ENCODE peak calls at places on chromosomes 13 and 19, in ten cellular contexts. R is foreskin fibroblast, Z is BJ, V is BE2C, Y is transverse colon, D is fibroblast of villous mesenchyme, M is lower leg skin, B is neural crest cell, G is HCT116, O is fibroblast of lung. L is an unnamed sample.

GRCh38 chr13:79637086-79637763 is 156.3 kb downstream of the NDFIP2 start:
- DNase-seq in R (peak; percentile 9), Z (no peak), V (peak; percentile 20), Y (no peak), D (peak; percentile 30), M (no peak), B (no peak), G (no peak), O (peak; percentile 9), L (no peak)

GRCh38 chr13:34155931-34156607 is 338.1 kb downstream of the RFC3 start:
- DNase-seq in R (peak; percentile 61), Z (peak; percentile 51), V (no peak), Y (no peak), D (peak; percentile 85), M (no peak), B (no peak), G (peak; percentile 61), O (peak; percentile 83), L (no peak)

GRCh38 chr19:495440-496332 is 600 bp upstream of the MADCAM1 start:
- DNase-seq in R (peak; percentile 65), Z (no peak), V (peak; percentile 58), Y (no peak), D (no peak), M (no peak), B (peak; percentile 67), G (no peak), O (peak; percentile 36), L (peak; percentile 77)

GRCh38 chr19:14375582-14376291 is 5.5 kb upstream of the ADGRE5 start:
- DNase-seq in R (peak; percentile 59), Z (no peak), V (no peak), Y (no peak), D (peak; percentile 29), M (no peak), B (no peak), G (no peak), O (no peak), L (no peak)

GRCh38 chr13:28035146-28035782 is 46.8 kb upstream of the URAD start:
- DNase-seq in R (no peak), Z (no peak), V (no peak), Y (peak; percentile 22), D (no peak), M (no peak), B (no peak), G (peak; percentile 22), O (no peak), L (no peak)

GRCh38 chr19:47035127-47035494 is 13.3 kb downstream of the TMEM160 start:
- DNase-seq in R (peak; percentile 52), Z (no peak), V (no peak), Y (no peak), D (no peak), M (no peak), B (no peak), G (no peak), O (peak; percentile 19), L (no peak)

GRCh38 chr13:98839826-98840769 is 87.6 kb upstream of the SLC15A1 start:
- DNase-seq in R (peak; percentile 74), Z (no peak), V (peak; percentile 78), Y (peak; percentile 51), D (peak; percentile 56), M (no peak), B (peak; percentile 62), G (peak; percentile 35), O (peak; percentile 70), L (no peak)

GRCh38 chr13:93689333-93689732 is 462.7 kb downstream of the GPC6 start:
- DNase-seq in R (peak; percentile 41), Z (peak; percentile 34), V (no peak), Y (no peak), D (peak; percentile 69), M (no peak), B (no peak), G (no peak), O (peak; percentile 43), L (no peak)

GRCh38 chr19:6125571-6125989 is 9.9 kb upstream of the ACSBG2 start:
- DNase-seq in R (peak; percentile 83), Z (no peak), V (peak; percentile 64), Y (peak; percentile 71), D (peak; percentile 74), M (peak; percentile 53), B (no peak), G (peak; percentile 88), O (peak; percentile 65), L (no peak)

GRCh38 chr13:38941353-38941945 is 49.2 kb downstream of the STOML3 start:
- DNase-seq in R (no peak), Z (no peak), V (no peak), Y (no peak), D (peak; percentile 25), M (no peak), B (no peak), G (no peak), O (no peak), L (no peak)

GRCh38 chr13:99403458-99403971 is 96.3 kb upstream of the GPR183 start:
- DNase-seq in R (no peak), Z (no peak), V (no peak), Y (peak; percentile 80), D (no peak), M (no peak), B (no peak), G (no peak), O (no peak), L (no peak)

GRCh38 chr19:34664168-34664567 is 12.8 kb downstream of the SCGB2B2 start:
- DNase-seq in R (no peak), Z (no peak), V (no peak), Y (no peak), D (no peak), M (no peak), B (no peak), G (no peak), O (no peak), L (no peak)

GRCh38 chr19:33430674-33431277 is 57.3 kb downstream of the CEBPG start:
- DNase-seq in R (peak; percentile 88), Z (no peak), V (peak; percentile 87), Y (peak; percentile 67), D (peak; percentile 61), M (peak; percentile 55), B (peak; percentile 82), G (peak; percentile 22), O (peak; percentile 47), L (no peak)

DNA sequence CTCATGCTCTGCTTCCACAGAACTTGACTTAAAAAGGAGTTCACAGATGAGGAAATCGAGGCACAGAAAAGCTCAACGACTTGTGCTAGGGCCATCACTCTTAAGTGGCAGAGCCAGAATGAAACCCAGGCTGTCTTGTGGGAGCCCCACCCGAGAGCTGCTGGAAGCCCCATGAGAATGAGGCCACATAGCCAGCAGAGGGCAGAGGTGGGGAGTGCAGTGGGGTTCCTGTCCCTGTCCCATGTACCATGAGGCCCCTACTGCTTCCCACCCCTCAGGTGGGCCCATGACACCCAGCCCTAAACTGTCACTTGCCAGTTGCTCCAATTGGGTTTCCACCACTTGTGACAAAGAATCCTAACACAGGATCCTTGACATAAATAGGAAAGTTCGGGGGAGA is 175.9 kb downstream of the IRS2 start:
- DNase-seq in R (no peak), Z (no peak), V (peak; percentile 61), Y (peak; percentile 55), D (peak; percentile 28), M (peak; percentile 19), B (no peak), G (peak; percentile 3), O (no peak), L (no peak)
- TF ChIP-seq CTCF in R (peak; percentile 33), Z (peak; percentile 42), V (peak; percentile 65), Y (peak; percentile 36), D (peak; percentile 62), M (no peak), B (peak; percentile 24), G (peak; percentile 48), O (peak; percentile 20), L (peak; percentile 31)

DNA sequence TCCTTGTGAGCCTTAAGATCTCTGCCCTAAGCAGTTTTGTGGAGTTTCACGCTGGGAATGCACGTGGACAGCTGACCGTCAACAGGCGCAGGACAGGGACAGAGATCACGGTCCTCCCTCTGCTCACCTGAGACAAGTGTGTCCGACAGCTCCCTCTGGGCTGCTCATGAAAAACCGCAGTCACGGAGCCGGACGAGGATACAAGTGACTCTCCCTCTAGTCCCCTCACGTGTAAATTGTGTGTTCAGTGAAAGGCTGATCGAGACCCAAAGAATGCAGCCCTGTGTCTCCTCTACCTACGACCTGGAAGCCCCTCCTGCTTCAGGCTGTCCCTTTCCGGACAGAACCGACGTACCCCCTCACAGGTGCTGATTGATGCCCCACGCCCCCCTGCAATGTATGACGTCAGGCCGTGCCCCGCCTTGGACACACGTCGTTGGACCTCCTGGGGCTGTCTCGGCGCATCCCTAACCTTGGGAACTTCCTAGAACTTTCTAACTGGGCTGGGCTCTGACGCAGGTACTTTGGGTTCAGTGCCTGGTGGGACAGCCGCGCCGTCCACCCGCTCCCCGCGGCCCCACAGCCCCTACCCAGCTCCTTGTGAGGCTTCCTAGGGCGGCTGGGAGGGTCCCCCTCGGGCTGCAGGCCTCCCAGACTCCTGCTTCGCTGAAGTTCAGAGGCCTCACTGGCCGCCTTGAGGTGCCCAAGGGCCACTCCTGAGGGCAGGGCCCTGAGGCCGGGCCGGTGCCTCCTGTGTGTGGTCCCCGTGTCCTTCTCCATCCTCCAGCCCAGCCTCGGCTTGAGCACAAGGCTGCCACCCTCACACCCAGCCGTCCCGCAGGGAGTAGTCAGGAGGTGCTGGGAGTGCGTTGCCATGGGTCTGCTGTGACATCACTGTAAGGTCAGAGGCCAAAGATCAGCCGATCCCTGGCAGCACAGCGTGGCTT is at the start of gene C13orf46:
- DNase-seq in R (no peak), Z (no peak), V (peak; percentile 11), Y (no peak), D (no peak), M (no peak), B (no peak), G (no peak), O (no peak), L (no peak)
- TF ChIP-seq CTCF in R (no peak), Z (no peak), V (no peak), Y (no peak), D (no peak), M (no peak), B (no peak), G (no peak), O (no peak), L (no peak)

GRCh38 chr19:3547767-3548282 is 8.9 kb downstream of the TEKTIP1 start:
- DNase-seq in R (no peak), Z (no peak), V (no peak), Y (no peak), D (no peak), M (no peak), B (no peak), G (no peak), O (no peak), L (no peak)
- TF ChIP-seq CTCF in R (no peak), Z (no peak), V (no peak), Y (no peak), D (no peak), M (no peak), B (no peak), G (no peak), O (no peak), L (peak; percentile 8)

DNA sequence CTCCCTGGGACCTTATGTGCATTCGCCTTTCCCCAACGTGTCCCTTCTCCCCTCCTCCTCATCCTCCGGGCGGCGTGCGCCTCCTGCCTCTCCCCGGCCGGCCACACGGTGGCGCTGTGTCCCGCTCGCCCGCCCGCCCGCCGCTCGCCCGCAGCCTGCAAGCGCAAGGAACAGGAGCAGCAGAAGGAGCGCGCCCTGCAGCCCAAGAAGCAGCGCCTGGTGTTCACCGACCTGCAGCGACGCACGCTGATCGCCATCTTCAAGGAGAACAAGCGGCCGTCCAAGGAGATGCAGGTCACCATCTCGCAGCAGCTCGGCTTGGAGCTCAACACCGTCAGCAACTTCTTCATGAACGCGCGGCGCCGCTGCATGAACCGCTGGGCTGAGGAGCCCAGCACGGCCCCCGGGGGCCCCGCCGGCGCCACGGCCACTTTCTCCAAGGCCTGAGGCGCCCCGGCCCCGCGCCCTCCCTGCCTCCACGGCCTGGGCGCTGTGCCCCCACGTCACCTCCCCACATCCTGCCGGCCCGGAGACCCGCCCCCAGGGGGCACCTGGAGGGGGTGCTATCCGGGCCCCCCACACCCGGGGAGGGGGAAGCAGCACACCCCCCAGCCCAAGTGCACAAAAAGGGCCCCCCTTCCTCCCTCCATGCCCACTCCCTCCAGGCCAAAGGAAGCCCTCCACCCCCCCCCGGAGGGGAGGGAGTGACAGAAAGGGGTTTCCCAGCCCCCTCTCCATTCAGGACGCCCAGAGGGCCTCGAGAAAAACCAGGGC is 21.9 kb downstream of the ONECUT3 start:
- DNase-seq in R (peak; percentile 23), Z (no peak), V (peak; percentile 54), Y (no peak), D (peak; percentile 40), M (no peak), B (no peak), G (no peak), O (no peak), L (no peak)
- TF ChIP-seq CTCF in R (peak; percentile 14), Z (peak; percentile 23), V (peak; percentile 55), Y (peak; percentile 42), D (peak; percentile 54), M (no peak), B (peak; percentile 63), G (peak; percentile 61), O (peak; percentile 29), L (peak; percentile 73)